ENCODE peak calls at places on chromosomes 11 and 22, in nine cellular contexts. L is activated CD4-positive, CD25-positive, alpha-beta regulatory T cell; U is amniotic stem cell; P is hepatocyte; F is glomerular endothelial cell; N is OCI-M1; J is kidney glomerular epithelial cell; E is cardiac fibroblast; C is heart right ventricle. M is an unnamed sample.

GRCh38 chr11:45501980-45502545 is 163.4 kb downstream of the CHST1 start:
- DNase-seq in L (no peak), P (peak), F (no peak), N (no peak), C (no peak), U (no peak), E (no peak), J (no peak), M (no peak)

GRCh38 chr11:115199501-115199900 is 304.7 kb downstream of the CADM1 start:
- DNase-seq in F (no peak), P (no peak), N (no peak), E (no peak), J (no peak), C (no peak), U (no peak), L (no peak), M (no peak)

GRCh38 chr11:47928426-47928825 is 51.9 kb upstream of the PTPRJ start:
- DNase-seq in J (no peak), C (no peak), N (no peak), L (no peak), P (no peak), F (no peak), E (no peak), U (no peak), M (no peak)

GRCh38 chr11:37786214-37786755 is 1188.2 kb upstream of the RAG2 start:
- DNase-seq in L (no peak), F (no peak), U (peak), P (no peak), C (no peak), E (peak), J (peak), N (no peak), M (no peak)

GRCh38 chr11:124900464-124900863 is 2.8 kb upstream of the ROBO4 start:
- DNase-seq in U (peak), N (no peak), F (no peak), P (no peak), C (no peak), E (peak), L (no peak), J (peak), M (peak)

GRCh38 chr22:30420401-30421178 is 5.0 kb upstream of the MTFP1 start:
- DNase-seq in N (no peak), C (no peak), J (peak), E (peak), P (no peak), F (no peak), U (peak), L (no peak), M (no peak)

GRCh38 chr11:119706029-119706428 is 23.0 kb downstream of the NECTIN1 start:
- DNase-seq in N (no peak), F (no peak), J (no peak), P (no peak), E (no peak), U (no peak), L (no peak), C (no peak), M (no peak)

GRCh38 chr11:64553554-64554201 is 37.3 kb upstream of the SLC22A12 start:
- DNase-seq in E (peak), N (peak), J (peak), P (peak), F (no peak), U (no peak), C (peak), L (no peak), M (peak)

GRCh38 chr22:23067023-23067650 is 3.2 kb upstream of the GNAZ start:
- DNase-seq in U (no peak), L (no peak), F (no peak), E (no peak), P (no peak), N (no peak), J (no peak), C (peak), M (no peak)

GRCh38 chr22:30159561-30160353 is 79.5 kb downstream of the HORMAD2 start:
- DNase-seq in F (no peak), N (peak), E (peak), U (peak), J (peak), P (peak), L (no peak), C (no peak), M (peak)

GRCh38 chr11:75734491-75735180 is 17.0 kb downstream of the MOGAT2 start:
- DNase-seq in J (no peak), F (no peak), C (no peak), N (no peak), L (no peak), P (peak), E (peak), U (no peak), M (peak)

GRCh38 chr11:118881130-118881717 is 2.5 kb upstream of the CXCR5 start:
- DNase-seq in E (no peak), F (no peak), C (no peak), J (no peak), P (no peak), U (no peak), N (no peak), L (no peak), M (no peak)

GRCh38 chr11:45212566-45213315 is 66.3 kb downstream of the PRDM11 start:
- DNase-seq in U (no peak), P (no peak), N (no peak), C (no peak), E (no peak), L (no peak), J (no peak), F (no peak), M (peak)

GRCh38 chr22:38304526-38304925 is 12.7 kb downstream of the CSNK1E start:
- DNase-seq in F (no peak), C (peak), U (no peak), J (no peak), E (peak), N (no peak), P (no peak), L (no peak), M (no peak)

GRCh38 chr22:29873943-29874342 is 9.0 kb upstream of the MTMR3 start:
- DNase-seq in C (no peak), J (no peak), U (no peak), F (no peak), E (no peak), L (no peak), N (peak), P (no peak), M (no peak)

GRCh38 chr11:134074346-134074745 is 5.5 kb downstream of the JAM3 start:
- DNase-seq in C (no peak), U (no peak), F (no peak), N (no peak), E (peak), J (no peak), L (no peak), P (no peak), M (no peak)

GRCh38 chr22:50310209-50310722 is 2.8 kb upstream of the PLXNB2 start:
- DNase-seq in J (no peak), F (no peak), L (no peak), E (no peak), N (no peak), P (no peak), C (no peak), U (no peak), M (peak)

GRCh38 chr11:119545978-119546915 is 123.3 kb upstream of the THY1 start:
- DNase-seq in C (no peak), P (no peak), L (no peak), F (no peak), J (no peak), N (no peak), E (no peak), U (no peak), M (no peak)